ENCODE peak calls at places on chromosome 17, in five cellular contexts. D is SK-N-DZ, W is left ventricle myocardium inferior, J is HTR-8/SVneo, H is hypothalamus. Y is an unnamed sample.

GRCh38 chr17:64393000-64393402 is 2.3 kb upstream of the PECAM1 start:
- DNase-seq in D (no peak), W (no peak), J (no peak), H (no peak), Y (no peak)

GRCh38 chr17:79923974-79924638 is 84.9 kb upstream of the CBX4 start:
- DNase-seq in D (peak), W (no peak), J (peak), H (no peak), Y (peak)

GRCh38 chr17:59330314-59330942 is 1.0 kb upstream of the YPEL2 start:
- DNase-seq in D (peak), W (peak), J (no peak), H (no peak), Y (no peak)

GRCh38 chr17:76254275-76254674 is 10.9 kb upstream of the UBALD2 start:
- DNase-seq in D (no peak), W (no peak), J (no peak), H (no peak), Y (no peak)

GRCh38 chr17:47686276-47686635 is 7.7 kb upstream of the TBKBP1 start:
- DNase-seq in D (no peak), W (no peak), J (no peak), H (no peak), Y (no peak)

GRCh38 chr17:67126983-67127382 is 82.6 kb downstream of the CACNG1 start:
- DNase-seq in D (no peak), W (no peak), J (no peak), H (no peak), Y (no peak)

GRCh38 chr17:43952351-43952723 is 1.4 kb downstream of the PYY start:
- DNase-seq in D (no peak), W (no peak), J (no peak), H (no peak), Y (no peak)

GRCh38 chr17:82037113-82037888 is at the start of gene DCXR:
- DNase-seq in D (peak), W (peak), J (peak), H (peak), Y (peak)

GRCh38 chr17:56674401-56674925 is 81.0 kb downstream of the NOG start:
- DNase-seq in D (no peak), W (no peak), J (no peak), H (no peak), Y (no peak)

GRCh38 chr17:40499551-40500189 is 1.8 kb downstream of the TNS4 start:
- DNase-seq in D (peak), W (peak), J (peak), H (peak), Y (no peak)

GRCh38 chr17:9299695-9300094 is 275.9 kb downstream of the STX8 start:
- DNase-seq in D (no peak), W (no peak), J (no peak), H (no peak), Y (no peak)

GRCh38 chr17:55674107-55674506 is 48.6 kb downstream of the TMEM100 start:
- DNase-seq in D (no peak), W (no peak), J (no peak), H (no peak), Y (no peak)

GRCh38 chr17:42674755-42675347 is 1.9 kb downstream of the PLEKHH3 start:
- DNase-seq in D (no peak), W (no peak), J (no peak), H (no peak), Y (peak)

GRCh38 chr17:27320222-27320560 is 26.3 kb downstream of the WSB1 start:
- DNase-seq in D (no peak), W (no peak), J (no peak), H (no peak), Y (no peak)

Y was measured in GM12865.